ENCODE peak calls at places on chromosomes 4 and X, in five cellular contexts. One of them, this sample, is unnamed. For H3K9me3, the result is how much of the 10 kb centered on the place peaks cover.

GRCh38 chrX:126770179-126770578 is 49.4 kb upstream of the PRR32 start:
- DNase-seq in stomach: no peak
- DNase-seq in tibial artery: no peak
- DNase-seq in heart right ventricle: no peak
- DNase-seq in hepatocyte: peak
- DNase-seq in this sample: peak

GRCh38 chrX:70398899-70399298 is 24.2 kb upstream of the GDPD2 start:
- DNase-seq in stomach: no peak
- DNase-seq in tibial artery: no peak
- DNase-seq in heart right ventricle: no peak
- DNase-seq in hepatocyte: no peak
- DNase-seq in this sample: no peak

GRCh38 chr4:143127621-143128020 is 57.1 kb upstream of the USP38 start:
- DNase-seq in stomach: no peak
- DNase-seq in tibial artery: no peak
- DNase-seq in heart right ventricle: no peak
- DNase-seq in hepatocyte: no peak
- DNase-seq in this sample: no peak

GRCh38 chr4:166481014-166481507 is 608.0 kb downstream of the TLL1 start:
- DNase-seq in stomach: no peak
- DNase-seq in tibial artery: no peak
- DNase-seq in heart right ventricle: no peak
- DNase-seq in hepatocyte: no peak
- DNase-seq in this sample: no peak

GRCh38 chrX:108494416-108495095 is 54.9 kb downstream of the COL4A5 start:
- DNase-seq in stomach: no peak
- DNase-seq in tibial artery: no peak
- DNase-seq in heart right ventricle: no peak
- DNase-seq in hepatocyte: no peak
- DNase-seq in this sample: no peak

GRCh38 chr4:73415807-73416238 is 11.7 kb downstream of the ALB start:
- DNase-seq in stomach: no peak
- DNase-seq in tibial artery: no peak
- DNase-seq in heart right ventricle: no peak
- DNase-seq in hepatocyte: no peak
- DNase-seq in this sample: no peak

GRCh38 chr4:14234330-14234729 is 606.8 kb upstream of the BOD1L1 start:
- DNase-seq in stomach: no peak
- DNase-seq in tibial artery: no peak
- DNase-seq in heart right ventricle: no peak
- DNase-seq in hepatocyte: no peak
- DNase-seq in this sample: no peak

GRCh38 chr4:183876268-183876934 is 28.7 kb upstream of the STOX2 start:
- DNase-seq in stomach: peak
- DNase-seq in tibial artery: peak
- DNase-seq in heart right ventricle: peak
- DNase-seq in hepatocyte: peak
- DNase-seq in this sample: no peak

GRCh38 chr4:82284858-82285805 is 88.7 kb downstream of the HNRNPD start:
- DNase-seq in stomach: peak
- DNase-seq in tibial artery: peak
- DNase-seq in heart right ventricle: peak
- DNase-seq in hepatocyte: peak
- DNase-seq in this sample: peak

GRCh38 chrX:96924581-96924980 is 40.9 kb downstream of the RPA4 start:
- DNase-seq in stomach: no peak
- DNase-seq in tibial artery: no peak
- DNase-seq in heart right ventricle: no peak
- DNase-seq in hepatocyte: no peak
- DNase-seq in this sample: no peak

GRCh38 chrX:129992181-129992580 is 9.7 kb downstream of the BCORL1 start:
- DNase-seq in stomach: no peak
- DNase-seq in tibial artery: no peak
- DNase-seq in heart right ventricle: no peak
- DNase-seq in hepatocyte: no peak
- DNase-seq in this sample: no peak

GRCh38 chrX:37989304-37989703 is 17.0 kb upstream of the SYTL5 start:
- DNase-seq in stomach: no peak
- DNase-seq in tibial artery: no peak
- DNase-seq in heart right ventricle: no peak
- DNase-seq in hepatocyte: no peak
- DNase-seq in this sample: no peak

GRCh38 chr4:156971623-156972369 is at the start of gene PDGFC:
- DNase-seq in stomach: peak
- DNase-seq in tibial artery: peak
- DNase-seq in heart right ventricle: peak
- DNase-seq in hepatocyte: peak
- DNase-seq in this sample: peak

GRCh38 chr4:21005647-21006046 is 305.4 kb downstream of the PACRGL start:
- DNase-seq in stomach: no peak
- DNase-seq in tibial artery: no peak
- DNase-seq in heart right ventricle: no peak
- DNase-seq in hepatocyte: no peak
- DNase-seq in this sample: no peak

GRCh38 chrX:40105016-40105790 is 7.4 kb upstream of the BCOR start:
- DNase-seq in stomach: no peak
- DNase-seq in tibial artery: no peak
- DNase-seq in heart right ventricle: peak
- DNase-seq in hepatocyte: peak
- DNase-seq in this sample: no peak

GRCh38 chrX:39205467-39205866 is 404.2 kb downstream of the MID1IP1 start:
- DNase-seq in stomach: no peak
- DNase-seq in tibial artery: no peak
- DNase-seq in heart right ventricle: no peak
- DNase-seq in hepatocyte: no peak
- DNase-seq in this sample: no peak

GRCh38 chr4:98448923-98449322 is 187.7 kb downstream of the RAP1GDS1 start:
- DNase-seq in stomach: no peak
- DNase-seq in tibial artery: no peak
- DNase-seq in heart right ventricle: peak
- DNase-seq in hepatocyte: no peak
- DNase-seq in this sample: no peak

GRCh38 chrX:9651737-9652136 is 113.9 kb downstream of the GPR143 start:
- DNase-seq in stomach: no peak
- DNase-seq in tibial artery: no peak
- DNase-seq in heart right ventricle: no peak
- DNase-seq in hepatocyte: no peak
- DNase-seq in this sample: no peak

GRCh38 chr4:186414365-186414764 is 141.0 kb downstream of the MTNR1A start:
- DNase-seq in stomach: no peak
- DNase-seq in tibial artery: no peak
- DNase-seq in heart right ventricle: no peak
- DNase-seq in hepatocyte: no peak
- DNase-seq in this sample: no peak

GRCh38 chr4:71417150-71417549 is 78.3 kb downstream of the SLC4A4 start:
- DNase-seq in stomach: peak
- DNase-seq in tibial artery: no peak
- DNase-seq in heart right ventricle: no peak
- DNase-seq in hepatocyte: peak
- DNase-seq in this sample: no peak

GRCh38 chr4:57074753-57075152 is 35.4 kb downstream of the IGFBP7 start:
- DNase-seq in stomach: no peak
- DNase-seq in tibial artery: no peak
- DNase-seq in heart right ventricle: no peak
- DNase-seq in hepatocyte: no peak
- DNase-seq in this sample: no peak

GRCh38 chr4:123826896-123827295 is 430.3 kb downstream of the SPRY1 start:
- DNase-seq in stomach: no peak
- DNase-seq in tibial artery: no peak
- DNase-seq in heart right ventricle: no peak
- DNase-seq in hepatocyte: no peak
- DNase-seq in this sample: no peak

GRCh38 chr4:2289955-2290333 is 28.0 kb upstream of the MXD4 start:
- DNase-seq in stomach: no peak
- DNase-seq in tibial artery: no peak
- DNase-seq in heart right ventricle: no peak
- DNase-seq in hepatocyte: peak
- DNase-seq in this sample: no peak

GRCh38 chrX:44580466-44580865 is 37.8 kb upstream of the FUNDC1 start:
- DNase-seq in stomach: no peak
- DNase-seq in tibial artery: no peak
- DNase-seq in heart right ventricle: no peak
- DNase-seq in hepatocyte: peak
- DNase-seq in this sample: no peak

GRCh38 chr4:173684223-173684622 is 154.2 kb upstream of the HAND2 start:
- DNase-seq in stomach: no peak
- DNase-seq in tibial artery: no peak
- DNase-seq in heart right ventricle: no peak
- DNase-seq in hepatocyte: no peak
- DNase-seq in this sample: no peak

GRCh38 chr4:7132249-7132648 is 60.1 kb upstream of the SORCS2 start:
- DNase-seq in stomach: no peak
- DNase-seq in tibial artery: no peak
- DNase-seq in heart right ventricle: no peak
- DNase-seq in hepatocyte: no peak
- DNase-seq in this sample: no peak

GRCh38 chr4:80184053-80184790 is 13.1 kb upstream of the PRDM8 start:
- DNase-seq in stomach: peak
- DNase-seq in tibial artery: peak
- DNase-seq in heart right ventricle: peak
- DNase-seq in hepatocyte: peak
- DNase-seq in this sample: peak

GRCh38 chr4:52914051-52914605 is 52.0 kb downstream of the RASL11B start:
- DNase-seq in stomach: no peak
- DNase-seq in tibial artery: no peak
- DNase-seq in heart right ventricle: no peak
- DNase-seq in hepatocyte: peak
- DNase-seq in this sample: no peak

GRCh38 chr4:37771771-37772170 is 54.7 kb upstream of the PGM2 start:
- DNase-seq in stomach: peak
- DNase-seq in tibial artery: no peak
- DNase-seq in heart right ventricle: no peak
- DNase-seq in hepatocyte: no peak
- DNase-seq in this sample: no peak

GRCh38 chr4:88104902-88105610 is 53.4 kb downstream of the ABCG2 start:
- DNase-seq in stomach: no peak
- DNase-seq in tibial artery: no peak
- DNase-seq in heart right ventricle: no peak
- DNase-seq in hepatocyte: peak
- DNase-seq in this sample: no peak

GRCh38 chrX:40157228-40158035 is 59.7 kb upstream of the BCOR start:
- DNase-seq in stomach: no peak
- DNase-seq in tibial artery: no peak
- DNase-seq in heart right ventricle: no peak
- DNase-seq in hepatocyte: no peak
- DNase-seq in this sample: peak

GRCh38 chrX:72169008-72169728 is 12.4 kb upstream of the PIN4 start:
- DNase-seq in stomach: no peak
- DNase-seq in tibial artery: no peak
- DNase-seq in heart right ventricle: no peak
- DNase-seq in hepatocyte: no peak
- DNase-seq in this sample: no peak
- H3K4me3 ChIP-seq in stomach: peak
- H3K4me3 ChIP-seq in tibial artery: no peak
- H3K4me3 ChIP-seq in heart right ventricle: peak
- H3K4me3 ChIP-seq in hepatocyte: no peak
- H3K4me3 ChIP-seq in this sample: no peak

GRCh38 chr4:89486042-89486441 is 178.4 kb upstream of the GPRIN3 start:
- DNase-seq in stomach: no peak
- DNase-seq in tibial artery: no peak
- DNase-seq in heart right ventricle: no peak
- DNase-seq in hepatocyte: peak
- DNase-seq in this sample: no peak
- TF ChIP-seq CTCF in stomach: no peak
- TF ChIP-seq CTCF in tibial artery: no peak
- TF ChIP-seq CTCF in heart right ventricle: peak
- TF ChIP-seq CTCF in hepatocyte: peak
- TF ChIP-seq CTCF in this sample: peak

GRCh38 chr4:33961751-33962150 is 2282.6 kb downstream of the ARAP2 start:
- DNase-seq in stomach: no peak
- DNase-seq in tibial artery: no peak
- DNase-seq in heart right ventricle: no peak
- DNase-seq in hepatocyte: no peak
- DNase-seq in this sample: no peak
- H3K9me3 ChIP-seq in stomach: under half
- H3K9me3 ChIP-seq in tibial artery: under half
- H3K9me3 ChIP-seq in heart right ventricle: under half
- H3K9me3 ChIP-seq in hepatocyte: under half
- H3K9me3 ChIP-seq in this sample: under half

GRCh38 chr4:75723802-75724065 is 643 bp upstream of the USO1 start:
- DNase-seq in stomach: no peak
- DNase-seq in tibial artery: no peak
- DNase-seq in heart right ventricle: no peak
- DNase-seq in hepatocyte: no peak
- DNase-seq in this sample: no peak
- H3K4me3 ChIP-seq in stomach: peak
- H3K4me3 ChIP-seq in tibial artery: peak
- H3K4me3 ChIP-seq in heart right ventricle: peak
- H3K4me3 ChIP-seq in hepatocyte: peak
- H3K4me3 ChIP-seq in this sample: peak

DNA sequence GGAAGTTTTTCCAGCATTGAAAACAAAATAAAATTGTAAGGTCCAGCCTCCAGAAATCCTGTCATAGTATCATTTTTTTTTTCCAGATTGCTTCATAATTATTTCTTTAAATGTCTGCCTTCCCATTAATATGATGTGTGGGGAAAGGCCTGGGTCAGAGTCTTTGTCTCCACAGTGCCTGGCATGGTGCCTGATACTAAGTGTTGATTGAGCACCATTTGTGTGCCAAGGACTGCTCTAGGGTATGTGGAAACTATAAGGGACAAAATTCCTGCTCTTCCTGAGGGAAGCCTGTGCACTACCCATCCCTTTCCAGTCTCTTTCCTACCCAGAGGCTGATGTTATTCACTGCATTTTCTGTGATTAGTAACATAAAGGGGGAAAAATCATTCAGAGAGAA is 53.1 kb upstream of the BEND4 start:
- DNase-seq in stomach: no peak
- DNase-seq in tibial artery: no peak
- DNase-seq in heart right ventricle: no peak
- DNase-seq in hepatocyte: no peak
- DNase-seq in this sample: no peak
- TF ChIP-seq CTCF in stomach: no peak
- TF ChIP-seq CTCF in tibial artery: no peak
- TF ChIP-seq CTCF in heart right ventricle: no peak
- TF ChIP-seq CTCF in hepatocyte: no peak
- TF ChIP-seq CTCF in this sample: no peak

GRCh38 chr4:60315586-60315985 is 884.5 kb upstream of the ADGRL3 start:
- DNase-seq in stomach: no peak
- DNase-seq in tibial artery: no peak
- DNase-seq in heart right ventricle: no peak
- DNase-seq in hepatocyte: no peak
- DNase-seq in this sample: no peak
- H3K9me3 ChIP-seq in stomach: under half
- H3K9me3 ChIP-seq in tibial artery: under half
- H3K9me3 ChIP-seq in heart right ventricle: under half
- H3K9me3 ChIP-seq in hepatocyte: under half
- H3K9me3 ChIP-seq in this sample: under half